ENCODE peak calls at places on chromosomes 2 and 18, in five cellular contexts. Q is prostate gland, O is SK-N-SH, W is Calu3, T is upper lobe of right lung. V is an unnamed sample.

GRCh38 chr2:26043109-26043508 is 9.2 kb downstream of the RAB10 start:
- DNase-seq in O (no peak), Q (no peak), W (no peak), T (no peak), V (no peak)

GRCh38 chr2:233059797-233060499 is at the start of gene INPP5D:
- DNase-seq in W (no peak), T (peak; percentile 77), O (no peak), Q (no peak), V (no peak)

GRCh38 chr2:111523009-111523408 is 361.0 kb downstream of the ANAPC1 start:
- DNase-seq in Q (no peak), W (no peak), T (no peak), O (peak; percentile 39), V (no peak)

GRCh38 chr2:145016711-145017110 is 496.8 kb upstream of the ZEB2 start:
- DNase-seq in Q (peak; percentile 5), W (no peak), T (no peak), O (no peak), V (no peak)

GRCh38 chr2:225806105-225806504 is 406.6 kb downstream of the NYAP2 start:
- DNase-seq in W (no peak), T (no peak), Q (no peak), O (no peak), V (no peak)

GRCh38 chr2:36330456-36331395 is 24.9 kb upstream of the CRIM1 start:
- DNase-seq in W (no peak), T (no peak), Q (peak; percentile 21), O (no peak), V (no peak)

GRCh38 chr18:58699551-58699950 is 28.3 kb downstream of the MALT1 start:
- DNase-seq in O (no peak), T (no peak), Q (no peak), W (peak; percentile 11), V (no peak)

GRCh38 chr2:31987454-31987853 is 23.4 kb downstream of the MEMO1 start:
- DNase-seq in Q (no peak), T (no peak), O (no peak), W (no peak), V (no peak)

GRCh38 chr2:165293439-165294420 is 54.5 kb downstream of the SCN2A start:
- DNase-seq in O (peak; percentile 67), W (peak; percentile 71), T (no peak), Q (peak; percentile 79), V (peak; percentile 56)

GRCh38 chr2:155841442-155841841 is 491.1 kb downstream of the NR4A2 start:
- DNase-seq in T (no peak), W (no peak), Q (no peak), O (no peak), V (no peak)

GRCh38 chr2:15748736-15749323 is 157.2 kb downstream of the DDX1 start:
- DNase-seq in O (peak; percentile 70), W (peak; percentile 12), T (no peak), Q (no peak), V (peak; percentile 75)

GRCh38 chr2:235990344-235990743 is 177.8 kb downstream of the GBX2 start:
- DNase-seq in T (no peak), W (no peak), Q (no peak), O (no peak), V (no peak)

GRCh38 chr18:8559612-8560011 is 49.6 kb upstream of the RAB12 start:
- DNase-seq in W (no peak), O (no peak), T (no peak), Q (no peak), V (no peak)

GRCh38 chr2:185291035-185291647 is 447.5 kb upstream of the FSIP2 start:
- DNase-seq in T (peak; percentile 63), W (peak; percentile 67), Q (peak; percentile 6), O (no peak), V (peak; percentile 67)

GRCh38 chr2:179483131-179483530 is 218.5 kb upstream of the SESTD1 start:
- DNase-seq in O (no peak), Q (no peak), W (no peak), T (no peak), V (no peak)

GRCh38 chr2:239324456-239324855 is 76.4 kb downstream of the HDAC4 start:
- DNase-seq in W (no peak), O (peak; percentile 12), T (peak; percentile 34), Q (no peak), V (no peak)

GRCh38 chr2:120566331-120567035 is 169.2 kb upstream of the GLI2 start:
- DNase-seq in Q (no peak), O (no peak), T (no peak), W (no peak), V (no peak)

GRCh38 chr2:127597984-127598380 is 48.0 kb upstream of the GPR17 start:
- DNase-seq in Q (no peak), T (no peak), O (no peak), W (no peak), V (no peak)

GRCh38 chr2:39146022-39146421 is 25.2 kb upstream of the SOS1 start:
- DNase-seq in Q (no peak), W (no peak), T (no peak), O (no peak), V (no peak)

GRCh38 chr2:213246665-213247281 is 37.5 kb upstream of the SPAG16 start:
- DNase-seq in Q (peak; percentile 19), W (peak; percentile 74), T (no peak), O (peak; percentile 11), V (peak; percentile 62)

GRCh38 chr2:18899725-18900124 is 310.4 kb upstream of the NT5C1B start:
- DNase-seq in W (no peak), T (no peak), Q (no peak), O (no peak), V (no peak)

GRCh38 chr2:174699993-174700766 is 64.1 kb downstream of the CHRNA1 start:
- DNase-seq in W (peak; percentile 28), T (no peak), O (peak; percentile 69), Q (no peak), V (peak; percentile 45)

GRCh38 chr2:69770193-69770702 is 28.3 kb downstream of the ANXA4 start:
- DNase-seq in W (peak; percentile 63), T (no peak), Q (peak; percentile 37), O (no peak), V (no peak)

GRCh38 chr2:234175649-234176048 is 125.1 kb downstream of the SPP2 start:
- DNase-seq in O (no peak), Q (no peak), W (no peak), T (no peak), V (no peak)

GRCh38 chr2:46648141-46648742 is 168.9 kb downstream of the TMEM247 start:
- DNase-seq in W (no peak), T (no peak), O (no peak), Q (peak; percentile 59), V (no peak)

GRCh38 chr2:19675856-19676460 is 225.8 kb downstream of the TTC32 start:
- DNase-seq in T (peak; percentile 58), W (no peak), O (no peak), Q (no peak), V (no peak)

GRCh38 chr18:63783394-63783793 is 8.2 kb downstream of the SERPINB7 start:
- DNase-seq in O (no peak), W (peak; percentile 25), T (no peak), Q (no peak), V (no peak)
- TF ChIP-seq CTCF in O (no peak), W (no peak), T (no peak), Q (no peak), V (no peak)

GRCh38 chr2:96209011-96209728 is 543 bp upstream of the STARD7 start:
- DNase-seq in W (no peak), O (no peak), Q (no peak), T (no peak), V (no peak)

GRCh38 chr2:96207073-96207777 is 1.4 kb downstream of the STARD7 start:
- DNase-seq in W (no peak), T (no peak), Q (no peak), O (peak; percentile 39), V (no peak)

GRCh38 chr2:96209729-96210085 is 1.1 kb upstream of the STARD7 start:
- DNase-seq in T (no peak), W (no peak), Q (no peak), O (no peak), V (no peak)

GRCh38 chr2:96207778-96208143 is 866 bp downstream of the STARD7 start:
- DNase-seq in Q (no peak), T (no peak), W (no peak), O (no peak), V (no peak)

DNA sequence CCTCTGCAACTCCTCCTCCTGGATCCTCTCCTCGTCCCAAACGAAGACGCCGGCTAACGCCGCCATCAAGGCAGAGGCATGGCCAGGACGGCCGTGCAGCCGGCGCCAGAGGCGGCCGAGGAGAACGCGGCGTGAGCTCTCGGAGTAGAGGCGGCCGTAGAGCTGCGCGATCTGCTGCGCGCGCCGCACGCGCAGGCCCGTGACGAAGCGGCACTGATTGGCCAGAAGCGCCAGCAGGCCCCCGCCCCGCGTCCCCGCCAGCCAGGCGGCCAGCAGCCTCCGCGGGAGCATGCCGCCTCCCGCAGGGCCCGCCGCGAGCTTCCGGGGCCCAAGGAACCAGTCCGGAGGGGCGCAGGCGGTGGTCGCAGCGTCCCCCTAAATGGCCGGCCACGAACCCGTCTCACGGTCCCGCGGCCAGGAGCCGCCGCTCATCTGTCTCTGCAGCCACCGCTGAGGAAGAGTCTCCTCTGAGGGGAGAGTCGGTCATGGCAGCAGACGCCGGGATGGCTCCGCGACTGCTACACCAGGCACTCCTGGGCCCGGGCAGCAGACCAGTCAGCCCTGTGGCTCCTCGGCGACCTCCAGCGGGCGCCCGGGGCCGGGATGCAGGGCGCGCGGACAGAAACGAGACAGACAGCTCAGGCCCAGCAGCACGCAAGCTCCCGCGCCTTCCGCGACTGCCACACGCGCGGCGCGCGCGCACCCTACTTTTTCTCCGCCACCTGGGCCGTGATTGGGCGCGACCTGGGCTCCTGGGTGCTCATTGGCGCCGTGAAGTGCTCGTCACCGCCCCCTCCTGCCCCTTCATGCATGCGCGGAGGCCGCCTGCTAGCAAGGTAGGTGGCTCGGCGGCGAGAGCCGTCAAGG is at the start of gene STARD7:
- DNase-seq in O (peak; percentile 98), T (peak; percentile 100), Q (peak; percentile 98), W (peak; percentile 99), V (peak; percentile 98)
- TF ChIP-seq CTCF in O (peak; percentile 17), T (peak; percentile 24), Q (peak; percentile 29), W (no peak), V (peak; percentile 35)

DNA sequence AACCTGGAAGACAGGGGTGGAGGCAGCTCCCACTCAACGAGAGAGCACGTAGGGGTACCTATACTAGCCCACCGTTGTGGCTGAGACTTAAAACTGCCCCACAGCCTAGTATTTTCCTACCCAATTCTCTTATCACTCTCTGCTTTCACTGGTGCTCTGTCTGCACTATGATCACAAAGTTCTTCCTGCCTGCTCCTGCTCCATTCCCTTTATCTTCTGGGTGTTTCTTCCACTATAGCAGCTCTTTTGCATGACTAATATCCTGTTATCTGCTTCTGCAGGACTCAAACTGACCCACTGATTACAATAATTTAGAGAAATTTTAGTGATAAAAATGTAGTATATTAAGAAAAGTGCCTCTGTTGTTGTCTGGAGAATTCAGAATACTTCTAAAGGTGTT is 184.8 kb downstream of the LRP1B start:
- DNase-seq in T (no peak), Q (no peak), W (no peak), O (no peak), V (no peak)
- TF ChIP-seq CTCF in T (no peak), Q (no peak), W (no peak), O (no peak), V (no peak)

DNA sequence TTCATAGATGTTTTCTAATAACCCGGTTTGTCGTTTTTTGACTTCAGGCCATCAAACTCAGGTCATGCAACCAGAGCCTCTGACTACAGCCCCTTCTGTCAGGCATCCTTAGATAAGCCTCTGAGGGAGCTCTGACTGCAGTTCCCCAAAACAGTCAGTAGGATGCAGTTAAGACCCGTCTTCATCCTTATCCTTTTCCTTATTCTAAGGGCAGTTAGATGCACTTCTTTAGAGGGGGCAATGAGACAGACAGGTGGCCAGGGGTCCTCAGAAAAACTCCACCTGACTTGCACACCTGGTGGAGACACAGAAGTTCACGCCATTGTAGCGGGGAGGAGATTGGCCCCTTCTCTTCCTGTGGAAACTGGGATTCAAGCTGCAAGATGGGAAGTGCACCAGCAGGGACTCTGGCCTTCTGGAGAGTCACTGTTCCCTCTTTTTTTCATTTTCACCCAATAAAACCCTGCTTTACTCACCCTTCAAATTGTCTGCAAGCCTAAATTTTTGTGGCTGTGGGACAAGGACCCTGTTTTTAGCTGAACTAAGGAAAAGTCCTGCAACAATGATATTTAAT is 104.8 kb upstream of the TFPI start:
- DNase-seq in Q (no peak), W (no peak), O (peak; percentile 11), T (no peak), V (peak; percentile 18)
- TF ChIP-seq CTCF in Q (no peak), W (peak; percentile 40), O (peak; percentile 43), T (peak; percentile 28), V (peak; percentile 42)

V was measured in endothelial cell.